ENCODE peak calls at places on chromosomes 1 and 21, in seven cellular contexts. One of them, this sample, is unnamed.

GRCh38 chr1:15100369-15101111 is 53.0 kb upstream of the TMEM51 start:
- DNase-seq in OCI-LY7: peak; percentile 68
- DNase-seq in MM.1S: peak; percentile 55
- DNase-seq in GM23338: peak; percentile 87
- DNase-seq in PC-3: peak; percentile 71
- DNase-seq in HCT116: peak; percentile 37
- DNase-seq in neural progenitor cell: peak; percentile 76
- DNase-seq in this sample: peak; percentile 75

GRCh38 chr1:77275194-77275593 is 6.6 kb upstream of the AK5 start:
- DNase-seq in GM23338: peak; percentile 27
- DNase-seq in MM.1S: no peak
- DNase-seq in PC-3: no peak
- DNase-seq in neural progenitor cell: no peak
- DNase-seq in OCI-LY7: no peak
- DNase-seq in HCT116: no peak
- DNase-seq in this sample: no peak

GRCh38 chr1:67097305-67097704 is 37.5 kb downstream of the C1orf141 start:
- DNase-seq in PC-3: no peak
- DNase-seq in HCT116: peak; percentile 3
- DNase-seq in GM23338: peak; percentile 74
- DNase-seq in MM.1S: no peak
- DNase-seq in neural progenitor cell: peak; percentile 62
- DNase-seq in OCI-LY7: no peak
- DNase-seq in this sample: no peak

GRCh38 chr21:42319368-42319767 is 4.2 kb upstream of the TFF3 start:
- DNase-seq in HCT116: no peak
- DNase-seq in GM23338: no peak
- DNase-seq in neural progenitor cell: no peak
- DNase-seq in OCI-LY7: peak; percentile 46
- DNase-seq in PC-3: no peak
- DNase-seq in MM.1S: no peak
- DNase-seq in this sample: no peak

GRCh38 chr1:169018751-169019150 is 87.7 kb upstream of the ATP1B1 start:
- DNase-seq in GM23338: no peak
- DNase-seq in HCT116: no peak
- DNase-seq in MM.1S: no peak
- DNase-seq in neural progenitor cell: no peak
- DNase-seq in OCI-LY7: no peak
- DNase-seq in PC-3: no peak
- DNase-seq in this sample: no peak

GRCh38 chr1:145999321-146000024 is 3.1 kb upstream of the TXNIP start:
- DNase-seq in GM23338: no peak
- DNase-seq in neural progenitor cell: no peak
- DNase-seq in MM.1S: peak; percentile 90
- DNase-seq in HCT116: no peak
- DNase-seq in PC-3: peak; percentile 39
- DNase-seq in OCI-LY7: peak; percentile 46
- DNase-seq in this sample: no peak

GRCh38 chr1:31027693-31028526 is 37.6 kb downstream of the PUM1 start:
- DNase-seq in GM23338: no peak
- DNase-seq in OCI-LY7: peak; percentile 62
- DNase-seq in PC-3: no peak
- DNase-seq in HCT116: no peak
- DNase-seq in MM.1S: no peak
- DNase-seq in neural progenitor cell: no peak
- DNase-seq in this sample: no peak

GRCh38 chr21:38544681-38545080 is 46.4 kb upstream of the ERG start:
- DNase-seq in GM23338: no peak
- DNase-seq in HCT116: no peak
- DNase-seq in PC-3: peak; percentile 47
- DNase-seq in MM.1S: no peak
- DNase-seq in neural progenitor cell: no peak
- DNase-seq in OCI-LY7: no peak
- DNase-seq in this sample: peak; percentile 40

GRCh38 chr1:209176866-209177430 is 406.6 kb upstream of the CAMK1G start:
- DNase-seq in MM.1S: peak; percentile 18
- DNase-seq in GM23338: no peak
- DNase-seq in PC-3: peak; percentile 29
- DNase-seq in HCT116: no peak
- DNase-seq in OCI-LY7: no peak
- DNase-seq in neural progenitor cell: no peak
- DNase-seq in this sample: no peak

GRCh38 chr1:239831577-239832355 is 259.9 kb upstream of the FMN2 start:
- DNase-seq in OCI-LY7: no peak
- DNase-seq in HCT116: no peak
- DNase-seq in neural progenitor cell: no peak
- DNase-seq in PC-3: no peak
- DNase-seq in GM23338: no peak
- DNase-seq in MM.1S: no peak
- DNase-seq in this sample: no peak

GRCh38 chr1:229046251-229046853 is 224.6 kb upstream of the RAB4A start:
- DNase-seq in OCI-LY7: no peak
- DNase-seq in HCT116: no peak
- DNase-seq in MM.1S: no peak
- DNase-seq in GM23338: no peak
- DNase-seq in PC-3: no peak
- DNase-seq in neural progenitor cell: no peak
- DNase-seq in this sample: no peak

GRCh38 chr1:42740756-42741580 is 932 bp upstream of the CLDN19 start:
- DNase-seq in GM23338: peak; percentile 73
- DNase-seq in OCI-LY7: no peak
- DNase-seq in neural progenitor cell: peak; percentile 69
- DNase-seq in MM.1S: no peak
- DNase-seq in HCT116: no peak
- DNase-seq in PC-3: no peak
- DNase-seq in this sample: no peak

GRCh38 chr1:211259596-211260126 is 495 bp downstream of the RCOR3 start:
- DNase-seq in GM23338: peak; percentile 55
- DNase-seq in neural progenitor cell: no peak
- DNase-seq in HCT116: no peak
- DNase-seq in OCI-LY7: peak; percentile 70
- DNase-seq in MM.1S: peak; percentile 63
- DNase-seq in PC-3: peak; percentile 32
- DNase-seq in this sample: peak; percentile 86

GRCh38 chr1:178774263-178774662 is 49.2 kb downstream of the RALGPS2 start:
- DNase-seq in GM23338: peak; percentile 20
- DNase-seq in OCI-LY7: peak; percentile 48
- DNase-seq in PC-3: peak; percentile 46
- DNase-seq in neural progenitor cell: no peak
- DNase-seq in MM.1S: peak; percentile 61
- DNase-seq in HCT116: no peak
- DNase-seq in this sample: peak; percentile 28

GRCh38 chr1:213704941-213705340 is 282.8 kb upstream of the PROX1 start:
- DNase-seq in MM.1S: no peak
- DNase-seq in HCT116: no peak
- DNase-seq in neural progenitor cell: no peak
- DNase-seq in GM23338: no peak
- DNase-seq in PC-3: no peak
- DNase-seq in OCI-LY7: no peak
- DNase-seq in this sample: no peak

GRCh38 chr1:15945832-15946448 is 30.0 kb downstream of the ZBTB17 start:
- DNase-seq in GM23338: no peak
- DNase-seq in PC-3: no peak
- DNase-seq in MM.1S: no peak
- DNase-seq in HCT116: no peak
- DNase-seq in OCI-LY7: no peak
- DNase-seq in neural progenitor cell: no peak
- DNase-seq in this sample: no peak

GRCh38 chr1:150259217-150259616 is 1.6 kb downstream of the CA14 start:
- DNase-seq in PC-3: no peak
- DNase-seq in HCT116: no peak
- DNase-seq in OCI-LY7: no peak
- DNase-seq in neural progenitor cell: no peak
- DNase-seq in GM23338: no peak
- DNase-seq in MM.1S: no peak
- DNase-seq in this sample: no peak

GRCh38 chr21:45586289-45586858 is 44.1 kb upstream of the SLC19A1 start:
- DNase-seq in PC-3: peak; percentile 31
- DNase-seq in MM.1S: no peak
- DNase-seq in GM23338: no peak
- DNase-seq in OCI-LY7: no peak
- DNase-seq in neural progenitor cell: no peak
- DNase-seq in HCT116: no peak
- DNase-seq in this sample: no peak

GRCh38 chr1:20386682-20387081 is 96.0 kb downstream of the VWA5B1 start:
- DNase-seq in MM.1S: no peak
- DNase-seq in OCI-LY7: peak; percentile 70
- DNase-seq in GM23338: peak; percentile 47
- DNase-seq in HCT116: no peak
- DNase-seq in PC-3: no peak
- DNase-seq in neural progenitor cell: peak; percentile 92
- DNase-seq in this sample: no peak

GRCh38 chr1:210739627-210740026 is 394.3 kb downstream of the KCNH1 start:
- DNase-seq in neural progenitor cell: peak; percentile 45
- DNase-seq in GM23338: peak; percentile 27
- DNase-seq in OCI-LY7: no peak
- DNase-seq in HCT116: no peak
- DNase-seq in MM.1S: no peak
- DNase-seq in PC-3: no peak
- DNase-seq in this sample: no peak

GRCh38 chr1:200323856-200324400 is 85.9 kb downstream of the ZNF281 start:
- DNase-seq in HCT116: no peak
- DNase-seq in MM.1S: no peak
- DNase-seq in OCI-LY7: no peak
- DNase-seq in PC-3: peak; percentile 55
- DNase-seq in neural progenitor cell: no peak
- DNase-seq in GM23338: no peak
- DNase-seq in this sample: no peak

GRCh38 chr1:115687744-115688143 is 46.0 kb downstream of the VANGL1 start:
- DNase-seq in neural progenitor cell: no peak
- DNase-seq in GM23338: no peak
- DNase-seq in PC-3: no peak
- DNase-seq in MM.1S: no peak
- DNase-seq in OCI-LY7: no peak
- DNase-seq in HCT116: no peak
- DNase-seq in this sample: no peak

GRCh38 chr1:237789619-237790018 is 101.1 kb downstream of the ZP4 start:
- DNase-seq in PC-3: no peak
- DNase-seq in GM23338: no peak
- DNase-seq in neural progenitor cell: no peak
- DNase-seq in OCI-LY7: peak; percentile 4
- DNase-seq in MM.1S: peak; percentile 11
- DNase-seq in HCT116: no peak
- DNase-seq in this sample: peak; percentile 13

DNA sequence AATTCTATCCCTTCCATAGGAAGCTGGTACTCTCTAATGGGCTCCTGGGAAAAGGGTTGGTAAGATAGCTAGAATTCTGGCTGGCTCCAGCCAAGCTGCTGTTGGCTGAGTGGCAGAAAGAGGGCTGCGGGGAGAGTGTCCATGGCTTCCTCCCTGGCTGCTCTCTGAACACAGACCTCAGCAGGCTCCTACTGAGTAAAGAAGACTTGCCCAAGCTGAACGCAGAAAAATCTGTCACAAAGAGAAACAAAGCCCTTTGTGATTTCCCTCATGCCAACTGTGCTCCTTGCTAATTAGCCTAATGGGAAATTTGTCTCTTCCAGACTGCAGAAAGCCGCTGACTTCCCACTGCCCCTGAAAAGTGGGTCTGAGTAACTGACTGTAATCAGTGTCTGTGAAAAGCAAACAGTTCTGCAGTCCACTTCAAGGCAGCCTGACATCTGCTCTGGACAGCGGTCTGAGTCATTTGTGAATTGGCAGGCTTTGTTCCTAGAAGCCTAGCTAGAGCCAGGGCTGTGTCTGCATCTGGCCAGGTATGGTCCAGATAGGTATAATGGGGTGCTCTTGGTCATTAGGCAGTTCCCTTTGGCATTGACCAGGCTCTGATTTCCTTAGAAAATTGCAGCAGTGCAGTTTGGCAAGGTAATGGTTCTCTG is 282.8 kb downstream of the ZNF648 start:
- DNase-seq in OCI-LY7: no peak
- DNase-seq in GM23338: no peak
- DNase-seq in PC-3: no peak
- DNase-seq in neural progenitor cell: peak; percentile 59
- DNase-seq in HCT116: no peak
- DNase-seq in MM.1S: no peak
- DNase-seq in this sample: peak; percentile 44
- TF ChIP-seq EZH2phosphoT487 in OCI-LY7: no peak
- TF ChIP-seq EZH2phosphoT487 in GM23338: no peak
- TF ChIP-seq EZH2phosphoT487 in PC-3: no peak
- TF ChIP-seq EZH2phosphoT487 in neural progenitor cell: no peak
- TF ChIP-seq EZH2phosphoT487 in HCT116: no peak
- TF ChIP-seq EZH2phosphoT487 in MM.1S: no peak
- TF ChIP-seq EZH2phosphoT487 in this sample: no peak

DNA sequence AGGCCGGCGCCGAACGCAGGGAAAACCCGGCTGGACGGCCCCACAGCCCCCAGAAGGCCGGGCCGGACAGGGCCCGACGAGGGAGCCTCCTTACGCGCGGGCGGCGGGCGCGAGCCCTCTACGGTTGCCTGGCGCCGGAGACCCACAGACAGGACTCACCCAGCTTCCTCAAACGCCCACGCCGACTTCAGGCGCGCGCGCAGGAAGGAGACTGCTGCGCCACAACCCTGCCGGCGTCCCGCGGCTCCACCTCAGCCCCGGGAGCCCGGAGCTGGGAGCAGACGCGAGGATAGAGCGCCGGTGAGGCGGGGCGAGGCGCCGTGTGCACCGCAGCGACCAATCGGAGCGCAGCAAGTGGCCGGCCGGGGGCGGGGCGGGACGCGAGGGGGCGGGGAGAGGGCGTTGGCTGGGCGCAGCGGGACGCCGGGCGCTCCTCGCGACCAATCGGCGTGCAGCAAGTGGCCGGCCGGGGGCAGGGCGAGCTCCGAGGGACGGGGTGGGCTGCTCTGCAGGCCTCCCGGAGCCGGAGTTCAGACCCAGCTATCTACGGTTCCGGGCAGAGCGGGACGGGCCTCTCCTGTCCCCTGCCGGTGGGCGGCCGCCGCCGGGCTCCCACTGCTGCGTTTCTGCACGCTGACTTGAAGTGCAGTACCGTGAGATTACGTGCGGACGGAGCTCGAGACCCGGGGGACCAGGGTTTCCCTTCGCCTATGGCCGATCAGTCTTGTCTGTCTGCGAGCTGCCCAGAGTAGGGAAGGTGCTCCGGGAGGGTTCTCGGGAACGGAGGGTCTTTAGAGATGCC is at the start of gene TMEM50B:
- DNase-seq in MM.1S: peak; percentile 99
- DNase-seq in OCI-LY7: peak; percentile 96
- DNase-seq in PC-3: peak; percentile 95
- DNase-seq in neural progenitor cell: peak; percentile 97
- DNase-seq in HCT116: peak; percentile 83
- DNase-seq in GM23338: peak; percentile 95
- DNase-seq in this sample: peak; percentile 98
- TF ChIP-seq CTCF in MM.1S: peak; percentile 40
- TF ChIP-seq CTCF in OCI-LY7: peak; percentile 42
- TF ChIP-seq CTCF in PC-3: peak; percentile 38
- TF ChIP-seq CTCF in neural progenitor cell: peak; percentile 53
- TF ChIP-seq CTCF in HCT116: no peak
- TF ChIP-seq CTCF in GM23338: peak; percentile 31
- TF ChIP-seq CTCF in this sample: peak; percentile 64

GRCh38 chr1:23757812-23758211 is 14.5 kb downstream of the ELOA start:
- DNase-seq in OCI-LY7: no peak
- DNase-seq in HCT116: no peak
- DNase-seq in PC-3: no peak
- DNase-seq in neural progenitor cell: no peak
- DNase-seq in MM.1S: no peak
- DNase-seq in GM23338: no peak
- DNase-seq in this sample: no peak
- H3K36me3 ChIP-seq in OCI-LY7: peaks cover 98% of the 10 kb centered on the region
- H3K36me3 ChIP-seq in HCT116: peaks cover 81% of the 10 kb centered on the region
- H3K36me3 ChIP-seq in PC-3: peaks cover 76% of the 10 kb centered on the region
- H3K36me3 ChIP-seq in neural progenitor cell: peaks cover 19% of the 10 kb centered on the region
- H3K36me3 ChIP-seq in MM.1S: peaks cover 24% of the 10 kb centered on the region
- H3K36me3 ChIP-seq in GM23338: peaks cover 72% of the 10 kb centered on the region
- H3K36me3 ChIP-seq in this sample: no peaks in the 10 kb centered on the region

GRCh38 chr1:228022571-228023293 is 15.9 kb downstream of the WNT3A start:
- DNase-seq in GM23338: no peak
- DNase-seq in OCI-LY7: no peak
- DNase-seq in MM.1S: no peak
- DNase-seq in HCT116: no peak
- DNase-seq in PC-3: no peak
- DNase-seq in neural progenitor cell: no peak
- DNase-seq in this sample: no peak
- TF ChIP-seq EZH2phosphoT487 in GM23338: no peak
- TF ChIP-seq EZH2phosphoT487 in OCI-LY7: no peak
- TF ChIP-seq EZH2phosphoT487 in MM.1S: no peak
- TF ChIP-seq EZH2phosphoT487 in HCT116: no peak
- TF ChIP-seq EZH2phosphoT487 in PC-3: no peak
- TF ChIP-seq EZH2phosphoT487 in neural progenitor cell: no peak
- TF ChIP-seq EZH2phosphoT487 in this sample: no peak

This sample was measured in hepatocyte.